ENCODE peak calls at places on chromosome 19, in four cellular contexts. One of them, this sample, is unnamed.

GRCh38 chr19:54281008-54281728 is at the start of gene LILRB2:
- DNase-seq in HepG2: no peak
- DNase-seq in K562: no peak
- DNase-seq in WTC11: no peak
- DNase-seq in this sample: no peak

GRCh38 chr19:49168421-49168820 is 10.8 kb downstream of the TRPM4 start:
- DNase-seq in WTC11: no peak
- DNase-seq in HepG2: no peak
- DNase-seq in K562: no peak
- DNase-seq in this sample: no peak

GRCh38 chr19:50607874-50608785 is 31.6 kb downstream of the SYT3 start:
- DNase-seq in HepG2: peak; percentile 31
- DNase-seq in WTC11: peak; percentile 100
- DNase-seq in K562: peak; percentile 94
- DNase-seq in this sample: peak; percentile 97

GRCh38 chr19:41249707-41250423 is 14.3 kb upstream of the HNRNPUL1 start:
- DNase-seq in WTC11: peak; percentile 48
- DNase-seq in HepG2: no peak
- DNase-seq in K562: no peak
- DNase-seq in this sample: peak; percentile 54

GRCh38 chr19:40241809-40242384 is 15.4 kb upstream of the CCNP start:
- DNase-seq in HepG2: no peak
- DNase-seq in K562: no peak
- DNase-seq in WTC11: no peak
- DNase-seq in this sample: no peak

GRCh38 chr19:52638601-52639000 is 446 bp upstream of the ZNF83 start:
- DNase-seq in K562: peak; percentile 23
- DNase-seq in WTC11: peak; percentile 23
- DNase-seq in HepG2: no peak
- DNase-seq in this sample: no peak

GRCh38 chr19:27673986-27674385 is 1539.0 kb downstream of the UQCRFS1 start:
- DNase-seq in K562: no peak
- DNase-seq in HepG2: no peak
- DNase-seq in WTC11: no peak
- DNase-seq in this sample: no peak

GRCh38 chr19:15498910-15499309 is 9.4 kb upstream of the CYP4F22 start:
- DNase-seq in K562: peak; percentile 55
- DNase-seq in WTC11: peak; percentile 30
- DNase-seq in HepG2: no peak
- DNase-seq in this sample: no peak

DNA sequence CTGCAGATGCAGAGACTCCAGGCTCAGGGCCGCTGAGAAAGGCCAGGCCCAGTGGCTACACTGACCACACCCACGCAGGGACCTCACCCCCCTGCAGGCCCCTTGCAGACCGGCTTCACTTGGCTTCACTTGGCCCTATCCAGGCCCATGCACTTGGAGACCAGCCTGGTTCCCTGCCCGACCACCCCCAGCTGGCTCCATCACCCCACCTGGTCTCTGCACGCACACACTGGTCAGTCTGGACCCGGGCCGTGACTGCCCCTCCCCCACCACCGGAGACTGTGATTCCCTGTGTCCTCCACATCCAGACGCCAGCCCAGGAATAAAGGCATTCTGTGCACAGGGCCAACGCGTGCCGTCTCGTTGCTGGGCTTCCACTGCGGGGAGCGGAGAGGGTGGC is 4.9 kb upstream of the EBI3 start:
- DNase-seq in HepG2: no peak
- DNase-seq in WTC11: no peak
- DNase-seq in K562: peak; percentile 13
- DNase-seq in this sample: no peak
- TF ChIP-seq HMGXB4 in HepG2: no peak
- TF ChIP-seq HMGXB4 in WTC11: no peak
- TF ChIP-seq HMGXB4 in K562: no peak
- TF ChIP-seq HMGXB4 in this sample: no peak

GRCh38 chr19:3516675-3517207 is 10.6 kb downstream of the FZR1 start:
- DNase-seq in WTC11: no peak
- DNase-seq in HepG2: no peak
- DNase-seq in K562: no peak
- DNase-seq in this sample: no peak
- TF ChIP-seq HMGXB4 in WTC11: no peak
- TF ChIP-seq HMGXB4 in HepG2: no peak
- TF ChIP-seq HMGXB4 in K562: no peak
- TF ChIP-seq HMGXB4 in this sample: no peak

GRCh38 chr19:482186-483041 is 13.9 kb upstream of the MADCAM1 start:
- DNase-seq in WTC11: no peak
- DNase-seq in K562: no peak
- DNase-seq in HepG2: no peak
- DNase-seq in this sample: no peak

GRCh38 chr19:484494-484893 is 11.8 kb upstream of the MADCAM1 start:
- DNase-seq in K562: no peak
- DNase-seq in HepG2: no peak
- DNase-seq in WTC11: no peak
- DNase-seq in this sample: no peak

GRCh38 chr19:483332-484072 is 12.8 kb upstream of the MADCAM1 start:
- DNase-seq in WTC11: no peak
- DNase-seq in K562: no peak
- DNase-seq in HepG2: no peak
- DNase-seq in this sample: no peak

GRCh38 chr19:478236-478888 is 17.5 kb upstream of the SHC2 start:
- DNase-seq in WTC11: no peak
- DNase-seq in K562: no peak
- DNase-seq in HepG2: no peak
- DNase-seq in this sample: no peak

DNA sequence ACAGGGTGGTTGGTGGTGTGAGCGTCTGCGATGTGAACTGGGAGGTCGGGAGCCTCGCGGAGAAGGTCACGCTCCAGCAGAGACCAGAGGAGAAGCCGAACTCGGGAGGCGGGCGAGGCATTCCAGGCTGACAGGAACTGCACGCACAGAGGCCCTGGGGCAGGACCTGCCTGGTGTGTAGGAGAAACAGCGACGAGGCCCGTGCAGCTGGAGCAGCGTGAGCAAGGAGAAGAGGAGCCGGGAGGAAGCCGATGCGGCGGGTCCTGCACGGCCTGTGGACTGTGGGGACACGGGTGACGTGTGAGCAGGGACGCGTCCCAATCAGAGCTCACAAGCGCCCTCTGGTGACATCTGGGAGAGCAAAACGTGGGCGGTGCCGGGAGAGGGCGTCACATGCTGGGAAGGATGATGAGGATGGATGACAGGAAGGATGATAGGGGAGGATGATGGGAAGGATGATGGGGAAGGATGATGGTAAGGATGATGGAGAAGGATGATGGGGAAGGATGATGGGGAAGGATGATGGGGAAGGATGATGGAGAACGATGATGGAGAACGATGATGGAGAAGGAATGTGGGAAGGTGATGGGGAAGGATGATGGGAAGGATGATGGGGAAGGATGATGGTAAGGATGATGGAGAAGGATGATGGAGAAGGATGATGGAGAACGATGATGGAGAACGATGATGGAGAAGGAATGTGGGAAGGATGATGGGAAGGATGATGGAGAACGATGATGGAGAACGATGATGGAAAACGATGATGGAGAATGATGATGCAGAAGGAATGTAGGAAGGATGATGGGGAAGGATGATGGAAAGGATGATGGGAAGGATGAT is 16.1 kb upstream of the MADCAM1 start:
- DNase-seq in K562: peak; percentile 77
- DNase-seq in HepG2: peak; percentile 63
- DNase-seq in WTC11: peak; percentile 81
- DNase-seq in this sample: peak; percentile 79
- TF ChIP-seq HMGXB4 in K562: no peak
- TF ChIP-seq HMGXB4 in HepG2: peak; percentile 61
- TF ChIP-seq HMGXB4 in WTC11: no peak
- TF ChIP-seq HMGXB4 in this sample: no peak

GRCh38 chr19:589693-590395 is at the start of gene HCN2:
- DNase-seq in K562: peak; percentile 74
- DNase-seq in WTC11: no peak
- DNase-seq in HepG2: no peak
- DNase-seq in this sample: no peak

GRCh38 chr19:590396-590745 is 690 bp downstream of the HCN2 start:
- DNase-seq in K562: no peak
- DNase-seq in WTC11: no peak
- DNase-seq in HepG2: no peak
- DNase-seq in this sample: no peak

GRCh38 chr19:590750-591098 is 1.0 kb downstream of the HCN2 start:
- DNase-seq in WTC11: no peak
- DNase-seq in K562: no peak
- DNase-seq in HepG2: no peak
- DNase-seq in this sample: no peak

GRCh38 chr19:588093-588742 is 1.5 kb upstream of the HCN2 start:
- DNase-seq in K562: peak; percentile 44
- DNase-seq in HepG2: peak; percentile 57
- DNase-seq in WTC11: peak; percentile 90
- DNase-seq in this sample: peak; percentile 92

DNA sequence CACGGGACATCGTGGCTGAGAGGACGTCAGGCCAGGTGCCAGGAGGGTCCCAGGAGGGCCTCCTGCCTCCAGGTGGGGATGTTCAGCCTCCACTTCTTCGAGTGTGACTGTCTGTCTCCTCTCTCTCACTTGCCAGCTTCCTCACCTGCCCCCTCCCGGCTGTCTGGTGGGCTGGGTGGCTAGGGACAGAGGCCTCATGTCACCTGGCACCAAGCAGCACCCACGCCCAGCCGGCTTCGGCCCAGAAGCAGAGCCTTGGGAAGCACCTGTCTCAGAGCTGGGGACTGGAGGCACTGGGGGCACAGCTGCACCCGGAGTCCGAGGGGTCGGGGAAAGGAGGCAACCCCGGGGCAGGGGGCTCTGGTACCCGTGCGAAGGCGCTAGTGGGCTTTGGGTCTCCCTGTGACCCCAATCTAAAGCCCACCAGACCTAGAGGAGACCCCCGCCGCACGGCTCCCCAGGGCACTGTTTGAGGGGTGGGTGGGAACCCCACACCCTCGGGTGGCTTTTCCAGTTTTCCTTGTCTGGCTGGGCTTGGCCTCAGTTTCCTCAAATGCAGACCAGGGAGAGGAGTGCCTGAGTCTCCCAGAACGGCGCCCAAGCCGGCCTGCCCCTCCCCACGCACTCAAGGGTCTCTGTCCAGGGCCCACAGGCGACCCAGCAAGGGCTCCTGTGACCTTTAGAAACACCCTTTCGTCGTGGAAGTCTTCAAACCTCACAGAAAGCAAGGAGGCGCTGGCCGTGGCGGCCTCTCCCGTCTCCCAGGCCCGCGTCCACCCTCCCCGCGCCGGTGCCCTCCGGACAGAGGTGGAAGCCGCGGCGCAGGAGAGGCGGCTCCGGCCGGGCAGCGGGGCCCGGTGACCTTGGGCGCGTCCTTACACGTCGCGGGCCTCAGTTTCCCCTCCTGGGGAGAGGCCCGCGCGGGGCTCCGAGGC is 656 bp upstream of the HCN2 start:
- DNase-seq in K562: no peak
- DNase-seq in WTC11: no peak
- DNase-seq in HepG2: no peak
- DNase-seq in this sample: no peak
- TF ChIP-seq HMGXB4 in K562: no peak
- TF ChIP-seq HMGXB4 in WTC11: no peak
- TF ChIP-seq HMGXB4 in HepG2: no peak
- TF ChIP-seq HMGXB4 in this sample: no peak

DNA sequence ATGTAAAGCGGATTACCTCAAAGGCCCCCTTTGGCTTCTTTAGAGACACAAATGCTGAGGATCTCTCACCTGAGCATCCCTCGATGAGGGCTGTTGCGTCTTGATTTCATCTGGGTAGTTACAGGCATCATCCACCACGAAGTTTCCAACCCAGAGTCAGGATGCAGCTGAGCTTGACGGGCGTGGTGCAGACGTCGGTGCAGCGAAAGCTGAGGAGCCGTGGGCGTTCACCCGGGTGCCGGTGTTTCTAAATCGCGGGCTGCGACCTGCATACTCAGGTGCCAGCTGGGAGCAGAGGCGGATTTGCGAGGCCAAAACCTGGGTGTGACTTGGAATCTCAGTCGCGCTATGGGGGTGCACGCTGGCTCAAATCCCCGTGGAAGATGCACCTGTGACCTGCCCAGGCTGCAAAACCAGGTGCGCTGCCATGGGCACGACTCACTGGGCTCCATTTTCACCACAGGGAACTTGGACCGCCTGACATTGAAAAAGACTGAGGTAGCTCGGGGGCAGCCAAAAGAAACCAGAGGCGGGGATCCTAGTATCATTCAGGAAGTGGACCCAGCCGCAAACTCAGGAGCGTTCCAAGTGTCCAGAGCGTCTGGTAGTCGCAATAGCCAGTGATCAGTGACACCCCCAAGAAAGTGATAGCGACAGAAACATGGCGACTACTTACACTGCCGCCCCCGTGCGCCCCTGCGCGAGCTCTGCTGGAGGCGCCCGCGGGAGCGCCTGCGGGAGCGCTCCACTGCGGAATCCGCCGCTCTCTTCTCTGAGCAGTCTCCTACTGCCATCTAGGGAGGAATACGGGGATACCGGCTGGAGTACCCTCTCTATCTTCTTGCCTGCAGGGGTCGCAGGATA is 36.4 kb upstream of the IGFL4 start:
- DNase-seq in K562: peak; percentile 90
- DNase-seq in HepG2: peak; percentile 87
- DNase-seq in WTC11: peak; percentile 83
- DNase-seq in this sample: peak; percentile 90
- TF ChIP-seq HMGXB4 in K562: no peak
- TF ChIP-seq HMGXB4 in HepG2: peak; percentile 96
- TF ChIP-seq HMGXB4 in WTC11: no peak
- TF ChIP-seq HMGXB4 in this sample: no peak

DNA sequence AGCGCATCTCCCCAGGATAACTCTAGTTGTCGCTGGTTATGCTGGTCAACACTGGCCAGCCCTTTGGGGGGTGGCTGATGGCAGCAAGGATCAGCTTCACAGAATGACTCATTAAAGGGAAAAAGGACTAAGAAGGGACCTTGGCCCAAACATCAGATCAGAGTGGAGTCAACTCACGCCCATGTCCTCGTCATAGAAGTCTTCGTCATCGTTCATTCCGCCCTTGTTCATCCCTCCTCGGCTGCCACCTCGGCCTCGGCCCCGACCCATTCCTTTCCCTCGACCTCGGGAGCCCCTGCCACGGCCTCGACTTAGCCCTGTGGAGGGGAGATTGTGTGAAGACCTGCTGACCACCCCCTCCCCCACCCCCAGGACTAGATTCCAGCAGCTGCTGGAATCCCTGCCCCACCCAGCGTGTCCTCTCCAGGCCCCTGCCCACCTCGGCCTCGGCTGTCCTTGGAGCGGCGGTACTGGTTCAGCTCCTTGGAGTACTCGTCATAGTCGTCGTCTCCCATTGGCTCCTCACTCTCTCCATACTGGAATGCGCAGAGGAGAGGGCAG is 28.6 kb downstream of the ZC3H4 start:
- DNase-seq in HepG2: no peak
- DNase-seq in K562: no peak
- DNase-seq in WTC11: no peak
- DNase-seq in this sample: no peak
- TF ChIP-seq HMGXB4 in HepG2: no peak
- TF ChIP-seq HMGXB4 in K562: no peak
- TF ChIP-seq HMGXB4 in WTC11: no peak
- TF ChIP-seq HMGXB4 in this sample: no peak